ENCODE peak calls at places on chromosomes 2 and 18, in eight cellular contexts. E is WERI-Rb-1; Z is mammary epithelial cell; A is GM23248; M is CD4-positive, CD25-positive, alpha-beta regulatory T cell; P is stomach; R is dorsolateral prefrontal cortex; Q is Caco-2. S is an unnamed sample.

GRCh38 chr2:143284087-143284675 is 155.0 kb downstream of the ARHGAP15 start:
- DNase-seq in R (no peak), Q (no peak), A (peak; percentile 65), E (peak; percentile 25), M (no peak), P (no peak), Z (peak; percentile 21), S (peak; percentile 50)

GRCh38 chr2:100243671-100244030 is 78.7 kb downstream of the LONRF2 start:
- DNase-seq in R (no peak), P (no peak), Z (no peak), Q (no peak), E (no peak), A (no peak), M (no peak), S (no peak)

GRCh38 chr18:36634573-36635216 is 194.1 kb downstream of the TPGS2 start:
- DNase-seq in E (no peak), R (no peak), M (no peak), A (peak; percentile 24), Z (peak; percentile 66), P (no peak), Q (no peak), S (no peak)

GRCh38 chr18:13376298-13376840 is 157.8 kb downstream of the LDLRAD4 start:
- DNase-seq in Z (no peak), Q (no peak), M (peak; percentile 67), E (no peak), A (no peak), R (no peak), P (no peak), S (no peak)

GRCh38 chr2:67571785-67572718 is 174.9 kb downstream of the ETAA1 start:
- DNase-seq in P (no peak), Z (peak; percentile 54), Q (no peak), E (no peak), M (no peak), R (no peak), A (peak; percentile 73), S (no peak)

GRCh38 chr18:48479531-48479930 is 59.3 kb upstream of the CTIF start:
- DNase-seq in Z (no peak), A (no peak), R (no peak), E (no peak), Q (no peak), P (no peak), M (no peak), S (no peak)

GRCh38 chr2:26768759-26769500 is 4.8 kb downstream of the SLC35F6 start:
- DNase-seq in Z (peak; percentile 75), P (peak; percentile 65), E (no peak), M (no peak), Q (no peak), A (peak; percentile 88), R (peak; percentile 72), S (no peak)

GRCh38 chr2:134372141-134372540 is 118.3 kb downstream of the MGAT5 start:
- DNase-seq in R (no peak), M (no peak), Z (no peak), Q (no peak), P (no peak), E (no peak), A (peak; percentile 5), S (no peak)

GRCh38 chr2:226788064-226788463 is 11.6 kb downstream of the IRS1 start:
- DNase-seq in A (peak; percentile 45), R (no peak), E (no peak), M (no peak), P (no peak), Z (no peak), Q (no peak), S (no peak)

GRCh38 chr2:12416600-12416999 is 300.1 kb upstream of the TRIB2 start:
- DNase-seq in E (peak; percentile 20), Q (no peak), R (no peak), M (peak; percentile 23), A (peak; percentile 71), P (peak; percentile 59), Z (no peak), S (peak; percentile 12)

GRCh38 chr2:185970148-185970852 is 231.7 kb downstream of the FSIP2 start:
- DNase-seq in P (no peak), E (no peak), Z (peak; percentile 66), M (no peak), Q (peak; percentile 58), R (no peak), A (peak; percentile 2), S (no peak)

GRCh38 chr2:140256080-140256479 is 1475.9 kb upstream of the NXPH2 start:
- DNase-seq in R (no peak), Z (no peak), M (no peak), P (no peak), A (peak; percentile 4), Q (no peak), E (no peak), S (no peak)

GRCh38 chr2:200592414-200593075 is 6.7 kb downstream of the AOX1 start:
- DNase-seq in M (no peak), Z (no peak), Q (no peak), R (no peak), P (no peak), E (no peak), A (peak; percentile 38), S (no peak)

GRCh38 chr2:23476786-23477185 is 91.8 kb downstream of the KLHL29 start:
- DNase-seq in A (no peak), E (no peak), Z (no peak), R (no peak), P (no peak), M (no peak), Q (no peak), S (no peak)

GRCh38 chr2:109444916-109445315 is 168.8 kb downstream of the SEPTIN10 start:
- DNase-seq in E (no peak), P (no peak), Z (no peak), R (no peak), Q (no peak), A (no peak), M (no peak), S (no peak)

GRCh38 chr2:9251154-9252001 is 44.8 kb downstream of the ASAP2 start:
- DNase-seq in P (peak; percentile 40), E (no peak), M (no peak), Z (peak; percentile 82), R (no peak), Q (no peak), A (peak; percentile 95), S (no peak)

GRCh38 chr2:238228700-238229099 is 11.1 kb downstream of the HES6 start:
- DNase-seq in Q (no peak), M (no peak), P (peak; percentile 40), A (no peak), R (no peak), Z (no peak), E (no peak), S (no peak)

GRCh38 chr18:10140928-10141327 is 227.1 kb downstream of the VAPA start:
- DNase-seq in P (peak; percentile 58), Z (peak; percentile 23), Q (peak; percentile 74), R (no peak), M (no peak), A (peak; percentile 71), E (no peak), S (no peak)

GRCh38 chr18:55856191-55856590 is 268.2 kb upstream of the TCF4 start:
- DNase-seq in E (no peak), Z (peak; percentile 95), A (peak; percentile 87), M (no peak), Q (peak; percentile 49), R (no peak), P (no peak), S (peak; percentile 74)

GRCh38 chr2:180763249-180763989 is 217.0 kb upstream of the UBE2E3 start:
- DNase-seq in P (no peak), R (no peak), Q (no peak), A (no peak), Z (no peak), M (no peak), E (no peak), S (no peak)

GRCh38 chr2:234463626-234464290 is 33.1 kb downstream of the ARL4C start:
- DNase-seq in P (peak; percentile 71), M (peak; percentile 72), E (no peak), A (no peak), Q (peak; percentile 67), Z (no peak), R (no peak), S (no peak)

GRCh38 chr2:220811952-220812570 is 760.0 kb downstream of the EPHA4 start:
- DNase-seq in R (no peak), Z (peak; percentile 78), A (peak; percentile 65), E (no peak), M (no peak), Q (no peak), P (no peak), S (no peak)

GRCh38 chr2:132441051-132441450 is 24.4 kb downstream of the GPR39 start:
- DNase-seq in Q (no peak), M (no peak), E (no peak), P (no peak), A (no peak), Z (no peak), R (no peak), S (no peak)

GRCh38 chr2:176169181-176169580 is 12.1 kb downstream of the HOXD3 start:
- DNase-seq in Q (no peak), A (no peak), R (no peak), E (no peak), P (no peak), Z (no peak), M (no peak), S (no peak)
- H3K27me3 ChIP-seq in Q (no peaks in the 10 kb centered on the region), A (no peaks in the 10 kb centered on the region), R (peaks cover 75% of the 10 kb centered on the region), E (peaks cover 89% of the 10 kb centered on the region), P (peaks cover 100% of the 10 kb centered on the region), Z (peaks cover 46% of the 10 kb centered on the region), M (peaks cover 39% of the 10 kb centered on the region), S (no peaks in the 10 kb centered on the region)

GRCh38 chr2:28640263-28640907 is 111.2 kb upstream of the PPP1CB start:
- DNase-seq in Z (no peak), E (no peak), A (no peak), R (no peak), P (no peak), Q (no peak), M (no peak), S (no peak)
- H3K27me3 ChIP-seq in Z (no peaks in the 10 kb centered on the region), E (no peaks in the 10 kb centered on the region), A (no peaks in the 10 kb centered on the region), R (no peaks in the 10 kb centered on the region), P (no peaks in the 10 kb centered on the region), Q (no peaks in the 10 kb centered on the region), M (no peaks in the 10 kb centered on the region), S (no peaks in the 10 kb centered on the region)

DNA sequence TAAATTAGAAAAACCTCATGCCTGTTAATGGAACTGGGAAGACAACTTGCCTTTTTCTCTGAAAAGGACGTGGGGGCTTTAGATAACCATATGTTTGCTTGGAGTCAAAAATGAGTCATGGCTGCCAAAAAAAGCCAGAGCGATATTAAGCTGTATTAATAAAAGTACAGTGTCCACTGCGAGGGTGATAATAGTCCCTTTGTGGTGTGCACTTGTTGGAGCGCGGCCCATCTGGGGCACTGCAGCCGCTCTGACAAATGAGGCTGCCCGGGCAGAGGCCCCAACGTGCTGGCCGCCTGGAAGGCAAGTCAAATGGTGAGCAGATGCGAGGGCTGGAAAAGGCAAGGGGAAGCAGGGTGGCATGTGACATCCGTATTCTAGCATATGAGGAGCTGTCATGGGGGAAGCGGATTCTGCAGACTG is 103.3 kb upstream of the NCK2 start:
- DNase-seq in M (no peak), Q (no peak), A (no peak), P (peak; percentile 54), E (no peak), Z (peak; percentile 20), R (peak; percentile 86), S (no peak)
- H3K27me3 ChIP-seq in M (no peaks in the 10 kb centered on the region), Q (no peaks in the 10 kb centered on the region), A (peaks cover 16% of the 10 kb centered on the region), P (no peaks in the 10 kb centered on the region), E (no peaks in the 10 kb centered on the region), Z (no peaks in the 10 kb centered on the region), R (no peaks in the 10 kb centered on the region), S (no peaks in the 10 kb centered on the region)

GRCh38 chr2:127561371-127561770 is 25.9 kb downstream of the MYO7B start:
- DNase-seq in Z (no peak), P (no peak), A (no peak), R (no peak), M (no peak), Q (no peak), E (no peak), S (no peak)
- H3K27me3 ChIP-seq in Z (peaks cover 4% of the 10 kb centered on the region), P (peaks cover 11% of the 10 kb centered on the region), A (peaks cover 11% of the 10 kb centered on the region), R (no peaks in the 10 kb centered on the region), M (peaks cover 9% of the 10 kb centered on the region), Q (no peaks in the 10 kb centered on the region), E (no peaks in the 10 kb centered on the region), S (no peaks in the 10 kb centered on the region)

S was measured in HAP-1.